ENCODE peak calls at places on chromosome 17, in eight cellular contexts. One of them, this sample, is unnamed.

GRCh38 chr17:72598705-72599104 is 477.9 kb downstream of the SOX9 start:
- DNase-seq in nephron progenitor cell: no peak
- DNase-seq in M059J: no peak
- DNase-seq in GM12865: no peak
- DNase-seq in GM19239: no peak
- DNase-seq in amniotic stem cell: no peak
- DNase-seq in HFFc6: no peak
- DNase-seq in glutamatergic neuron: no peak
- DNase-seq in this sample: no peak

GRCh38 chr17:7133916-7134315 is 19.3 kb upstream of the ASGR2 start:
- DNase-seq in M059J: no peak
- DNase-seq in nephron progenitor cell: no peak
- DNase-seq in GM12865: no peak
- DNase-seq in amniotic stem cell: no peak
- DNase-seq in GM19239: no peak
- DNase-seq in glutamatergic neuron: no peak
- DNase-seq in HFFc6: no peak
- DNase-seq in this sample: no peak

GRCh38 chr17:83180996-83181481 is 101.6 kb downstream of the METRNL start:
- DNase-seq in M059J: no peak
- DNase-seq in nephron progenitor cell: no peak
- DNase-seq in HFFc6: no peak
- DNase-seq in GM19239: no peak
- DNase-seq in glutamatergic neuron: no peak
- DNase-seq in GM12865: no peak
- DNase-seq in amniotic stem cell: no peak
- DNase-seq in this sample: no peak

GRCh38 chr17:72158895-72159885 is 38.4 kb downstream of the SOX9 start:
- DNase-seq in nephron progenitor cell: no peak
- DNase-seq in GM19239: no peak
- DNase-seq in glutamatergic neuron: no peak
- DNase-seq in amniotic stem cell: no peak
- DNase-seq in M059J: peak; percentile 42
- DNase-seq in HFFc6: no peak
- DNase-seq in GM12865: no peak
- DNase-seq in this sample: no peak

GRCh38 chr17:83201206-83202001 is 122.0 kb downstream of the METRNL start:
- DNase-seq in GM19239: no peak
- DNase-seq in amniotic stem cell: no peak
- DNase-seq in HFFc6: no peak
- DNase-seq in M059J: no peak
- DNase-seq in nephron progenitor cell: no peak
- DNase-seq in GM12865: no peak
- DNase-seq in glutamatergic neuron: peak; percentile 12
- DNase-seq in this sample: no peak

GRCh38 chr17:7133424-7133823 is 18.8 kb upstream of the ASGR2 start:
- DNase-seq in GM12865: peak; percentile 70
- DNase-seq in amniotic stem cell: no peak
- DNase-seq in GM19239: no peak
- DNase-seq in HFFc6: no peak
- DNase-seq in M059J: no peak
- DNase-seq in glutamatergic neuron: peak; percentile 36
- DNase-seq in nephron progenitor cell: peak; percentile 35
- DNase-seq in this sample: no peak

GRCh38 chr17:82358467-82359350 is at the start of gene TEX19:
- DNase-seq in GM12865: peak; percentile 55
- DNase-seq in GM19239: no peak
- DNase-seq in nephron progenitor cell: no peak
- DNase-seq in M059J: no peak
- DNase-seq in HFFc6: no peak
- DNase-seq in amniotic stem cell: no peak
- DNase-seq in glutamatergic neuron: no peak
- DNase-seq in this sample: no peak

GRCh38 chr17:41654134-41654907 is 29.9 kb upstream of the KRT17 start:
- DNase-seq in M059J: no peak
- DNase-seq in HFFc6: no peak
- DNase-seq in nephron progenitor cell: no peak
- DNase-seq in amniotic stem cell: no peak
- DNase-seq in GM12865: no peak
- DNase-seq in GM19239: no peak
- DNase-seq in glutamatergic neuron: no peak
- DNase-seq in this sample: no peak

GRCh38 chr17:8911205-8911604 is 43.7 kb upstream of the PIK3R6 start:
- DNase-seq in glutamatergic neuron: no peak
- DNase-seq in GM19239: no peak
- DNase-seq in amniotic stem cell: no peak
- DNase-seq in nephron progenitor cell: no peak
- DNase-seq in HFFc6: no peak
- DNase-seq in M059J: no peak
- DNase-seq in GM12865: no peak
- DNase-seq in this sample: no peak

This sample was measured in GM12891.